ENCODE peak calls at places on chromosomes 1 and 21, in nine cellular contexts. W is vagina; X is stimulated activated CD4-positive, alpha-beta T cell treated with anti-CD3 and anti-CD28 coated beads, Interleukin-12 subunit alpha, Interleukin-12 subunit beta, amount 100 ng/mL, for 4 hours; U is tibial artery; L is A172; I is HuH-7.5; E is M059J; Z is activated CD4-positive, alpha-beta T cell treated with anti-CD3 and anti-CD28 coated beads, Interleukin-2, amount 50 U/mL, for 24 hours; R is stromal cell of bone marrow. G is an unnamed sample.

GRCh38 chr1:154768456-154769125 is 101.5 kb downstream of the KCNN3 start:
- DNase-seq in W (no peak), X (no peak), U (no peak), L (no peak), I (no peak), E (peak), Z (no peak), R (no peak), G (no peak)

GRCh38 chr1:225822655-225823403 is 12.9 kb downstream of the EPHX1 start:
- DNase-seq in W (no peak), X (no peak), U (peak), L (no peak), I (no peak), E (no peak), Z (no peak), R (no peak), G (no peak)

GRCh38 chr1:166485620-166486019 is 318.8 kb upstream of the FAM78B start:
- DNase-seq in W (no peak), X (no peak), U (no peak), L (peak), I (no peak), E (peak), Z (no peak), R (no peak), G (no peak)

GRCh38 chr1:7781923-7782495 is 2.1 kb upstream of the PER3 start:
- DNase-seq in W (no peak), X (no peak), U (no peak), L (no peak), I (no peak), E (peak), Z (no peak), R (no peak), G (no peak)

GRCh38 chr21:42925114-42925907 is at the start of gene ERVH48-1:
- DNase-seq in W (no peak), X (no peak), U (no peak), L (no peak), I (no peak), E (no peak), Z (no peak), R (no peak), G (no peak)

GRCh38 chr1:226867461-226868054 is 2.9 kb upstream of the PSEN2 start:
- DNase-seq in W (no peak), X (no peak), U (no peak), L (no peak), I (no peak), E (peak), Z (no peak), R (no peak), G (no peak)

GRCh38 chr1:37932759-37933158 is 14.1 kb downstream of the INPP5B start:
- DNase-seq in W (no peak), X (no peak), U (no peak), L (peak), I (no peak), E (peak), Z (no peak), R (peak), G (peak)

GRCh38 chr1:58848818-58849411 is 65.1 kb upstream of the JUN start:
- DNase-seq in W (no peak), X (no peak), U (peak), L (peak), I (no peak), E (peak), Z (no peak), R (peak), G (peak)

GRCh38 chr1:213014642-213015041 is 1.0 kb downstream of the ANGEL2 start:
- DNase-seq in W (no peak), X (no peak), U (no peak), L (peak), I (no peak), E (peak), Z (no peak), R (peak), G (no peak)

GRCh38 chr1:17682403-17682802 is 72.7 kb upstream of the ACTL8 start:
- DNase-seq in W (no peak), X (no peak), U (no peak), L (no peak), I (no peak), E (peak), Z (no peak), R (no peak), G (no peak)

GRCh38 chr1:94920061-94920460 is 6.8 kb downstream of the CNN3 start:
- DNase-seq in W (no peak), X (no peak), U (no peak), L (no peak), I (no peak), E (peak), Z (no peak), R (no peak), G (no peak)

GRCh38 chr1:116119876-116120275 is 8.7 kb downstream of the MAB21L3 start:
- DNase-seq in W (no peak), X (no peak), U (no peak), L (no peak), I (no peak), E (no peak), Z (no peak), R (no peak), G (no peak)

GRCh38 chr1:230310381-230311163 is 115.6 kb downstream of the PGBD5 start:
- DNase-seq in W (no peak), X (peak), U (peak), L (peak), I (peak), E (peak), Z (peak), R (peak), G (no peak)

GRCh38 chr1:2386636-2387611 is 4.4 kb downstream of the MORN1 start:
- DNase-seq in W (no peak), X (no peak), U (no peak), L (no peak), I (no peak), E (no peak), Z (no peak), R (no peak), G (no peak)

GRCh38 chr21:33265664-33266049 is 510 bp upstream of the IL10RB start:
- DNase-seq in W (no peak), X (no peak), U (peak), L (no peak), I (no peak), E (peak), Z (no peak), R (no peak), G (no peak)

GRCh38 chr1:240210026-240210425 is 118.3 kb downstream of the FMN2 start:
- DNase-seq in W (no peak), X (no peak), U (no peak), L (no peak), I (no peak), E (no peak), Z (no peak), R (no peak), G (peak)

GRCh38 chr1:110636149-110636935 is 30.2 kb upstream of the KCNA2 start:
- DNase-seq in W (no peak), X (no peak), U (no peak), L (no peak), I (no peak), E (no peak), Z (no peak), R (no peak), G (no peak)

GRCh38 chr1:107950434-107950833 is 14.5 kb downstream of the VAV3 start:
- DNase-seq in W (no peak), X (no peak), U (no peak), L (no peak), I (no peak), E (no peak), Z (no peak), R (no peak), G (no peak)

GRCh38 chr1:80441664-80442063 is 1359.1 kb upstream of the ADGRL2 start:
- DNase-seq in W (no peak), X (no peak), U (no peak), L (no peak), I (no peak), E (no peak), Z (no peak), R (no peak), G (no peak)

GRCh38 chr1:9230869-9231533 is 3.6 kb upstream of the H6PD start:
- DNase-seq in W (no peak), X (no peak), U (no peak), L (peak), I (no peak), E (peak), Z (no peak), R (no peak), G (no peak)

GRCh38 chr1:186775031-186775430 is 53.7 kb upstream of the PLA2G4A start:
- DNase-seq in W (no peak), X (no peak), U (no peak), L (no peak), I (no peak), E (no peak), Z (no peak), R (no peak), G (no peak)

GRCh38 chr1:110798691-110799256 is 74.2 kb upstream of the CD53 start:
- DNase-seq in W (no peak), X (no peak), U (no peak), L (no peak), I (no peak), E (no peak), Z (no peak), R (no peak), G (no peak)

GRCh38 chr21:42921912-42922311 is 3.5 kb downstream of the ERVH48-1 start:
- DNase-seq in W (no peak), X (no peak), U (no peak), L (no peak), I (no peak), E (no peak), Z (no peak), R (no peak), G (no peak)

GRCh38 chr1:55213885-55214213 is 1.3 kb downstream of the USP24 start:
- DNase-seq in W (no peak), X (no peak), U (no peak), L (no peak), I (no peak), E (no peak), Z (no peak), R (no peak), G (no peak)

GRCh38 chr1:179817789-179818188 is 59.8 kb downstream of the TOR1AIP2 start:
- DNase-seq in W (no peak), X (no peak), U (peak), L (no peak), I (no peak), E (peak), Z (no peak), R (no peak), G (peak)

GRCh38 chr21:43608225-43608624 is 51.1 kb downstream of the HSF2BP start:
- DNase-seq in W (no peak), X (no peak), U (no peak), L (peak), I (no peak), E (peak), Z (no peak), R (no peak), G (peak)

GRCh38 chr1:147597010-147597409 is 55.7 kb downstream of the BCL9 start:
- DNase-seq in W (no peak), X (no peak), U (no peak), L (no peak), I (no peak), E (no peak), Z (no peak), R (no peak), G (no peak)

GRCh38 chr1:89949991-89950624 is 44.8 kb upstream of the ZNF326 start:
- DNase-seq in W (no peak), X (no peak), U (no peak), L (no peak), I (no peak), E (no peak), Z (no peak), R (no peak), G (no peak)

GRCh38 chr1:92843046-92843423 is 11.2 kb downstream of the RPL5 start:
- DNase-seq in W (no peak), X (no peak), U (no peak), L (no peak), I (no peak), E (no peak), Z (no peak), R (no peak), G (no peak)